ENCODE peak calls at places on chromosomes 3 and 15, in seven cellular contexts. W is NCI-H1417; S is stimulated activated CD4-positive, alpha-beta T cell treated with anti-CD3 and anti-CD28 coated beads, Interleukin-4, amount 100 ng/mL, for 48 hours; K is AG10803; Q is NCI-H1092; J is left cardiac atrium; V is BE2C. N is an unnamed sample.

GRCh38 chr3:42099020-42099765 is 8.0 kb downstream of the TRAK1 start:
- DNase-seq in Q (no peak), V (no peak), S (no peak), J (no peak), W (no peak), K (no peak), N (no peak)

GRCh38 chr3:129016725-129017530 is 15.8 kb downstream of the EFCC1 start:
- DNase-seq in Q (no peak), S (no peak), V (no peak), J (peak), W (no peak), K (no peak), N (peak)

GRCh38 chr3:4993276-4994143 is 14.3 kb downstream of the BHLHE40 start:
- DNase-seq in V (no peak), J (no peak), K (no peak), Q (no peak), W (no peak), S (no peak), N (no peak)

GRCh38 chr3:50126287-50127211 is 28.6 kb upstream of the SEMA3F start:
- DNase-seq in Q (no peak), S (no peak), K (peak), J (peak), V (no peak), W (no peak), N (no peak)

GRCh38 chr15:63948436-63948835 is 97.8 kb downstream of the DAPK2 start:
- DNase-seq in S (no peak), V (no peak), Q (no peak), W (no peak), J (no peak), K (no peak), N (no peak)

GRCh38 chr15:72358532-72359180 is 17.2 kb downstream of the HEXA start:
- DNase-seq in W (no peak), Q (no peak), V (peak), J (peak), K (peak), S (no peak), N (no peak)

GRCh38 chr15:22786868-22787698 is 639 bp downstream of the NIPA1 start:
- DNase-seq in S (peak), Q (no peak), K (peak), W (peak), J (no peak), V (peak), N (no peak)

GRCh38 chr15:98071786-98072185 is 111.3 kb downstream of the ARRDC4 start:
- DNase-seq in V (no peak), K (peak), S (no peak), Q (no peak), W (no peak), J (no peak), N (no peak)

GRCh38 chr15:42315435-42316020 is 42.3 kb upstream of the TMEM87A start:
- DNase-seq in K (peak), S (no peak), V (no peak), W (no peak), J (no peak), Q (no peak), N (no peak)

GRCh38 chr3:156762631-156763185 is 63.4 kb upstream of the LEKR1 start:
- DNase-seq in K (peak), J (no peak), Q (no peak), V (no peak), W (no peak), S (no peak), N (no peak)

GRCh38 chr3:123423026-123423425 is 25.9 kb downstream of the ADCY5 start:
- DNase-seq in S (no peak), V (no peak), K (no peak), Q (no peak), W (no peak), J (peak), N (no peak)

GRCh38 chr3:52439426-52440248 is 5.3 kb downstream of the SEMA3G start:
- DNase-seq in S (no peak), Q (no peak), J (no peak), W (no peak), V (no peak), K (no peak), N (no peak)

GRCh38 chr15:69748700-69749099 is 296.1 kb downstream of the RPLP1 start:
- DNase-seq in J (no peak), Q (no peak), W (no peak), V (no peak), K (peak), S (no peak), N (no peak)

GRCh38 chr15:62544446-62544845 is 379.4 kb upstream of the C2CD4B start:
- DNase-seq in W (no peak), K (no peak), S (no peak), J (no peak), Q (no peak), V (no peak), N (no peak)

GRCh38 chr3:101962055-101962454 is 112.7 kb downstream of the NFKBIZ start:
- DNase-seq in V (no peak), J (no peak), S (no peak), Q (no peak), W (no peak), K (no peak), N (no peak)

N was measured in germinal center.